ENCODE peak calls at places on chromosomes 1 and 21, in six cellular contexts. J is KBM-7; A is progenitor cell of endocrine pancreas; N is HTR-8/SVneo; B is mesendoderm; I is stimulated activated CD8-positive, alpha-beta memory T cell treated with anti-CD3 and anti-CD28 coated beads, Interleukin-2, amount 100 ng/mL, for 1 hour. R is an unnamed sample.

GRCh38 chr1:157472959-157473358 is 79.4 kb downstream of the FCRL5 start:
- DNase-seq in J (no peak), A (no peak), N (no peak), B (no peak), I (no peak), R (no peak)

GRCh38 chr1:168223681-168224515 is 1.9 kb upstream of the SFT2D2 start:
- DNase-seq in J (no peak), A (no peak), N (no peak), B (no peak), I (no peak), R (no peak)

GRCh38 chr1:211925016-211925415 is 94.5 kb upstream of the LPGAT1 start:
- DNase-seq in J (no peak), A (no peak), N (no peak), B (no peak), I (no peak), R (no peak)

GRCh38 chr1:237911911-237912310 is 21.2 kb upstream of the ZP4 start:
- DNase-seq in J (no peak), A (no peak), N (no peak), B (no peak), I (no peak), R (no peak)

GRCh38 chr1:232249834-232250233 is 380.1 kb downstream of the SIPA1L2 start:
- DNase-seq in J (no peak), A (no peak), N (no peak), B (peak; percentile 82), I (no peak), R (no peak)

GRCh38 chr1:154352245-154352580 is 26.9 kb downstream of the ATP8B2 start:
- DNase-seq in J (no peak), A (no peak), N (no peak), B (no peak), I (no peak), R (no peak)

GRCh38 chr1:24374891-24375786 is 38.4 kb downstream of the STPG1 start:
- DNase-seq in J (no peak), A (no peak), N (no peak), B (peak; percentile 52), I (no peak), R (no peak)

GRCh38 chr1:8364528-8365442 is 46.9 kb downstream of the SLC45A1 start:
- DNase-seq in J (no peak), A (no peak), N (no peak), B (no peak), I (no peak), R (no peak)

GRCh38 chr1:52325782-52326181 is 40.2 kb downstream of the CC2D1B start:
- DNase-seq in J (no peak), A (no peak), N (no peak), B (no peak), I (no peak), R (no peak)

GRCh38 chr1:172906778-172907592 is 143.8 kb downstream of the TNFSF18 start:
- DNase-seq in J (peak; percentile 74), A (no peak), N (no peak), B (peak; percentile 68), I (no peak), R (no peak)

GRCh38 chr1:206851611-206852010 is 13.8 kb upstream of the IL20 start:
- DNase-seq in J (no peak), A (no peak), N (no peak), B (no peak), I (no peak), R (no peak)

GRCh38 chr1:114641377-114641776 is 28.5 kb downstream of the DENND2C start:
- DNase-seq in J (no peak), A (no peak), N (no peak), B (no peak), I (no peak), R (no peak)

GRCh38 chr1:34315974-34316373 is 139.3 kb downstream of the C1orf94 start:
- DNase-seq in J (no peak), A (no peak), N (no peak), B (no peak), I (no peak), R (no peak)

GRCh38 chr1:214351551-214352277 is 70.8 kb downstream of the SMYD2 start:
- DNase-seq in J (no peak), A (no peak), N (no peak), B (no peak), I (no peak), R (no peak)

GRCh38 chr21:36881223-36881622 is 85.2 kb downstream of the HLCS start:
- DNase-seq in J (no peak), A (no peak), N (peak; percentile 21), B (no peak), I (no peak), R (no peak)

GRCh38 chr1:109579496-109579895 is 31.1 kb downstream of the GNAI3 start:
- DNase-seq in J (no peak), A (no peak), N (no peak), B (no peak), I (no peak), R (no peak)

GRCh38 chr21:14587266-14587665 is 41.2 kb upstream of the SAMSN1 start:
- DNase-seq in J (no peak), A (no peak), N (no peak), B (no peak), I (no peak), R (no peak)

GRCh38 chr1:199042193-199042592 is 403.4 kb downstream of the PTPRC start:
- DNase-seq in J (no peak), A (no peak), N (no peak), B (no peak), I (no peak), R (no peak)

GRCh38 chr21:44089001-44089911 is 17.9 kb upstream of the PWP2 start:
- DNase-seq in J (peak; percentile 10), A (no peak), N (no peak), B (no peak), I (no peak), R (peak; percentile 25)

GRCh38 chr1:212596798-212597197 is 11.8 kb upstream of the ATF3 start:
- DNase-seq in J (no peak), A (no peak), N (no peak), B (no peak), I (no peak), R (no peak)

GRCh38 chr1:173603056-173603591 is at the start of gene SLC9C2:
- DNase-seq in J (peak; percentile 74), A (no peak), N (no peak), B (peak; percentile 42), I (no peak), R (no peak)

GRCh38 chr1:183989078-183989577 is 48.4 kb downstream of the COLGALT2 start:
- DNase-seq in J (no peak), A (no peak), N (peak; percentile 61), B (peak; percentile 31), I (no peak), R (no peak)

GRCh38 chr1:203284411-203285208 is 20.7 kb upstream of the BTG2 start:
- DNase-seq in J (no peak), A (no peak), N (no peak), B (no peak), I (no peak), R (no peak)

GRCh38 chr21:45887121-45887611 is 94.4 kb upstream of the COL6A1 start:
- DNase-seq in J (no peak), A (no peak), N (no peak), B (no peak), I (no peak), R (no peak)

GRCh38 chr1:19758227-19758830 is 41.4 kb downstream of the TMCO4 start:
- DNase-seq in J (no peak), A (no peak), N (peak; percentile 81), B (peak; percentile 14), I (no peak), R (no peak)

GRCh38 chr1:100050139-100050538 is 80.3 kb downstream of the SLC35A3 start:
- DNase-seq in J (no peak), A (no peak), N (no peak), B (no peak), I (no peak), R (no peak)

GRCh38 chr21:44529503-44530125 is 10.4 kb downstream of the KRTAP10-1 start:
- DNase-seq in J (no peak), A (no peak), N (no peak), B (no peak), I (no peak), R (peak; percentile 48)

GRCh38 chr1:15411593-15412487 is 2.2 kb downstream of the EFHD2 start:
- DNase-seq in J (peak; percentile 85), A (no peak), N (no peak), B (peak; percentile 90), I (no peak), R (no peak)

GRCh38 chr1:41639332-41639936 is 155.0 kb upstream of the EDN2 start:
- DNase-seq in J (no peak), A (no peak), N (no peak), B (no peak), I (no peak), R (no peak)

GRCh38 chr1:234616644-234617043 is 6.7 kb upstream of the IRF2BP2 start:
- DNase-seq in J (no peak), A (no peak), N (no peak), B (no peak), I (no peak), R (no peak)

GRCh38 chr1:201016211-201016651 is 7.3 kb downstream of the KIF21B start:
- DNase-seq in J (peak; percentile 63), A (no peak), N (peak; percentile 20), B (no peak), I (no peak), R (no peak)